ENCODE peak calls at places on chromosomes 3 and 15, in seven cellular contexts. V is CD8-positive, alpha-beta memory T cell; E is NT2/D1; S is gastrocnemius medialis; B is SJSA1; C is ovary; J is IMR-90. P is an unnamed sample.

GRCh38 chr3:155560135-155560534 is 184.7 kb downstream of the PLCH1 start:
- DNase-seq in V (no peak), E (no peak), S (no peak), B (peak; percentile 2), C (no peak), J (no peak), P (no peak)

GRCh38 chr3:152258448-152259302 is 10.1 kb upstream of the MBNL1 start:
- DNase-seq in V (peak; percentile 47), E (no peak), S (peak; percentile 75), B (peak; percentile 66), C (peak; percentile 66), J (peak; percentile 95), P (no peak)

GRCh38 chr3:113287111-113287817 is 75.9 kb downstream of the BOC start:
- DNase-seq in V (no peak), E (no peak), S (no peak), B (peak; percentile 78), C (peak; percentile 31), J (peak; percentile 92), P (peak; percentile 47)

GRCh38 chr15:51731549-51732267 is 5.7 kb downstream of the LYSMD2 start:
- DNase-seq in V (no peak), E (no peak), S (peak; percentile 20), B (peak; percentile 66), C (no peak), J (peak; percentile 85), P (no peak)

GRCh38 chr3:53046171-53047170 is 598 bp upstream of the SFMBT1 start:
- DNase-seq in V (peak; percentile 57), E (peak; percentile 77), S (peak; percentile 57), B (peak; percentile 42), C (peak; percentile 47), J (peak; percentile 11), P (peak; percentile 90)

GRCh38 chr3:105528956-105529355 is 162.2 kb downstream of the ALCAM start:
- DNase-seq in V (no peak), E (no peak), S (no peak), B (no peak), C (no peak), J (no peak), P (no peak)

GRCh38 chr3:38582941-38583645 is 66.4 kb downstream of the SCN5A start:
- DNase-seq in V (no peak), E (no peak), S (no peak), B (no peak), C (peak; percentile 8), J (no peak), P (no peak)

GRCh38 chr3:31993843-31994242 is 12.3 kb downstream of the ZNF860 start:
- DNase-seq in V (no peak), E (no peak), S (no peak), B (no peak), C (no peak), J (no peak), P (no peak)

GRCh38 chr3:39121626-39122025 is 14.1 kb downstream of the TTC21A start:
- DNase-seq in V (no peak), E (no peak), S (no peak), B (no peak), C (no peak), J (no peak), P (no peak)

GRCh38 chr3:15401936-15402335 is 25.4 kb downstream of the METTL6 start:
- DNase-seq in V (no peak), E (no peak), S (no peak), B (no peak), C (no peak), J (no peak), P (no peak)

GRCh38 chr3:189624130-189624529 is 7.1 kb upstream of the TP63 start:
- DNase-seq in V (no peak), E (no peak), S (no peak), B (no peak), C (no peak), J (no peak), P (no peak)

GRCh38 chr15:76363251-76363650 is 26.7 kb downstream of the ISL2 start:
- DNase-seq in V (no peak), E (no peak), S (no peak), B (no peak), C (no peak), J (no peak), P (no peak)

GRCh38 chr3:22141769-22142168 is 390.8 kb upstream of the ZNF385D start:
- DNase-seq in V (no peak), E (no peak), S (no peak), B (no peak), C (no peak), J (no peak), P (no peak)

GRCh38 chr3:69698728-69699127 is 40.5 kb upstream of the MITF start:
- DNase-seq in V (no peak), E (no peak), S (no peak), B (no peak), C (no peak), J (peak; percentile 44), P (no peak)

GRCh38 chr3:177705976-177706866 is 508.9 kb upstream of the TBL1XR1 start:
- DNase-seq in V (no peak), E (no peak), S (peak; percentile 33), B (no peak), C (peak; percentile 46), J (no peak), P (no peak)

GRCh38 chr3:43022111-43022510 is 43.0 kb downstream of the GASK1A start:
- DNase-seq in V (no peak), E (no peak), S (no peak), B (no peak), C (no peak), J (no peak), P (no peak)

GRCh38 chr3:156617145-156617544 is 57.2 kb upstream of the TIPARP start:
- DNase-seq in V (no peak), E (no peak), S (no peak), B (no peak), C (no peak), J (no peak), P (no peak)

GRCh38 chr3:172343979-172344378 is 104.3 kb downstream of the GHSR start:
- DNase-seq in V (no peak), E (no peak), S (no peak), B (no peak), C (no peak), J (no peak), P (no peak)

GRCh38 chr3:172352786-172353185 is 95.5 kb downstream of the GHSR start:
- DNase-seq in V (no peak), E (no peak), S (no peak), B (no peak), C (no peak), J (no peak), P (no peak)

GRCh38 chr3:172351895-172352466 is 96.3 kb downstream of the GHSR start:
- DNase-seq in V (no peak), E (no peak), S (no peak), B (no peak), C (no peak), J (no peak), P (no peak)

GRCh38 chr3:172346161-172346560 is 102.1 kb downstream of the GHSR start:
- DNase-seq in V (no peak), E (no peak), S (no peak), B (no peak), C (no peak), J (no peak), P (no peak)

GRCh38 chr3:172347895-172348680 is 100.2 kb downstream of the GHSR start:
- DNase-seq in V (no peak), E (no peak), S (no peak), B (no peak), C (no peak), J (no peak), P (no peak)
- H3K36me3 ChIP-seq in V (peaks cover 21% of the 10 kb centered on the region), E (peaks cover 75% of the 10 kb centered on the region), S (peaks cover 89% of the 10 kb centered on the region), B (peaks cover 98% of the 10 kb centered on the region), C (no peaks in the 10 kb centered on the region), J (peaks cover 53% of the 10 kb centered on the region), P (peaks cover 15% of the 10 kb centered on the region)

DNA sequence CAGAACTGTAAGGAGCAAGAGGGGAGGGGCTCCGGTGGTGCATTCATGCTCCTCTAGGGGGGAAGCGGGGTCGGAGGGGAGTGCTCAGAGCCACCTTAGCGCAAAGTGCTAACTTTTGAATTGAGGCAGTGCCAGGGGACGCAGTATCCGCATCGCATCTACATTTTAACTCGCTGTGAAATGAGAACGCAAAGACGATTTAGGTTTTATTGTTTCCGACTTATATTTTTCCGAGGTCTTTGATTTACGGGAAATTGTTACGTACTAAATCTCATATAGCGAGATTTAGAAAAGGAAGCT is 212 bp downstream of the TCAIM start:
- DNase-seq in V (no peak), E (no peak), S (no peak), B (no peak), C (no peak), J (no peak), P (no peak)
- H3K4me3 ChIP-seq in V (peak overlapping the region; percentile 94), E (peak overlapping the region; percentile 83), S (peak overlapping the region; percentile 93), B (peak overlapping the region; percentile 71), C (peak overlapping the region; percentile 76), J (peak overlapping the region; percentile 63), P (peak overlapping the region; percentile 71)

DNA sequence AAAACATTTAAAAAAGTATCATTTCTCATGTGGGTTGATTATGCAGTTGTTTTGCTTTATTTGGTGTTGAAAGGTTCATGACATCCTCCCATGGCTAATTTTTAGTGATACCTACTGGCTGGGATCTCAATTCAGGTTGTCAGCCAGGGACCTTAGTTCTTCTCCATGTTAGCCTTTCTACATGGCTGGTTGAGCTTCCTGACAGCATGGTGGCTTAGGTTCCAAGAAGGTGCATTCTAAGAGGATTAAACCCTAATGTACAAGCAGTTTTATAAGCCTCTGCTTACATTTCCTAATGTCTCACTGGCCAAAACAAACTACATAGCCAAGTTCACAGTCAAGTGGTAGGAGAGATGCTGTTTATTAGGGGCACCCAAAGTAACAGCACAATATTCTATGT is 9.4 kb upstream of the TM6SF1 start:
- DNase-seq in V (no peak), E (no peak), S (no peak), B (no peak), C (no peak), J (no peak), P (no peak)
- H3K36me3 ChIP-seq in V (no peaks in the 10 kb centered on the region), E (no peaks in the 10 kb centered on the region), S (no peaks in the 10 kb centered on the region), B (no peaks in the 10 kb centered on the region), C (no peaks in the 10 kb centered on the region), J (no peaks in the 10 kb centered on the region), P (no peaks in the 10 kb centered on the region)

GRCh38 chr15:64153480-64154367 is 2.2 kb downstream of the SNX22 start:
- DNase-seq in V (peak; percentile 86), E (peak; percentile 84), S (peak; percentile 80), B (peak; percentile 76), C (peak; percentile 86), J (peak; percentile 79), P (peak; percentile 95)
- H3K4me3 ChIP-seq in V (no peak overlapping the region), E (no peak overlapping the region), S (no peak overlapping the region), B (no peak overlapping the region), C (no peak overlapping the region), J (no peak overlapping the region), P (no peak overlapping the region)

DNA sequence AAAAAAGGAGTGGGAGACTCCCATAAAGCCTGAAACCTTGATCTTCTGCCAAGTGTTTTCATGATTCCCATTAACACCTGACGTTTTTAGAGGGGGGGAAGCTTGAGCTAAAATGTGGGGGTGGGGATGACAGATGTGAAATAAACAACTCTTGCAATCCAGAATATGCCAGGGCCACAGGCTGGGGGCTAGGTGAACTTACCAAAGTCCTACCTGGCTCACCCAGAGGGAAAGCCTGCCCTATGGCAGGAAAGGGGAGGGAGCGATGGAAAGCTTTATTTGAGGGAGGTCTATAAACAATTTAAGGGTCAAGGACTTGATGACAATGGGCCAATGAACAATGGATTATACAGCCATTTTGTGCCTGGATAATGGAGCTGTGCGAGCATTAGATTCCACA is 108.3 kb downstream of the LRIG1 start:
- DNase-seq in V (no peak), E (no peak), S (no peak), B (no peak), C (no peak), J (no peak), P (no peak)
- H3K36me3 ChIP-seq in V (peaks cover 1% of the 10 kb centered on the region), E (peaks cover 54% of the 10 kb centered on the region), S (peaks cover 19% of the 10 kb centered on the region), B (peaks cover 11% of the 10 kb centered on the region), C (no peaks in the 10 kb centered on the region), J (peaks cover 49% of the 10 kb centered on the region), P (peaks cover 36% of the 10 kb centered on the region)

P was measured in H7.